ENCODE peak calls at places on chromosomes 2 and 18, in nine cellular contexts. One of them, this sample, is unnamed.

GRCh38 chr2:225428360-225428759 is 28.9 kb downstream of the NYAP2 start:
- DNase-seq in mammary epithelial cell: no peak
- DNase-seq in upper lobe of right lung: no peak
- DNase-seq in GM23248: no peak
- DNase-seq in A673: no peak
- DNase-seq in neural progenitor cell: no peak
- DNase-seq in fibroblast of pulmonary artery: no peak
- DNase-seq in Karpas-422: no peak
- DNase-seq in WERI-Rb-1: no peak
- DNase-seq in this sample: no peak

GRCh38 chr2:202109737-202110184 is 36.7 kb downstream of the KIAA2012 start:
- DNase-seq in WERI-Rb-1: no peak
- DNase-seq in fibroblast of pulmonary artery: peak
- DNase-seq in upper lobe of right lung: no peak
- DNase-seq in mammary epithelial cell: no peak
- DNase-seq in A673: peak
- DNase-seq in neural progenitor cell: peak
- DNase-seq in GM23248: peak
- DNase-seq in Karpas-422: no peak
- DNase-seq in this sample: no peak

GRCh38 chr2:144780983-144781382 is 261.1 kb upstream of the ZEB2 start:
- DNase-seq in GM23248: peak
- DNase-seq in Karpas-422: peak
- DNase-seq in WERI-Rb-1: no peak
- DNase-seq in fibroblast of pulmonary artery: no peak
- DNase-seq in mammary epithelial cell: no peak
- DNase-seq in upper lobe of right lung: no peak
- DNase-seq in A673: no peak
- DNase-seq in neural progenitor cell: no peak
- DNase-seq in this sample: no peak

GRCh38 chr2:1613731-1614354 is 130.5 kb downstream of the PXDN start:
- DNase-seq in Karpas-422: no peak
- DNase-seq in upper lobe of right lung: peak
- DNase-seq in mammary epithelial cell: peak
- DNase-seq in fibroblast of pulmonary artery: peak
- DNase-seq in WERI-Rb-1: no peak
- DNase-seq in A673: peak
- DNase-seq in neural progenitor cell: no peak
- DNase-seq in GM23248: peak
- DNase-seq in this sample: no peak

GRCh38 chr2:43609304-43609883 is 13.6 kb upstream of the THADA start:
- DNase-seq in mammary epithelial cell: peak
- DNase-seq in A673: peak
- DNase-seq in neural progenitor cell: peak
- DNase-seq in fibroblast of pulmonary artery: peak
- DNase-seq in upper lobe of right lung: no peak
- DNase-seq in WERI-Rb-1: peak
- DNase-seq in GM23248: peak
- DNase-seq in Karpas-422: peak
- DNase-seq in this sample: no peak

GRCh38 chr2:199310654-199311275 is 147.0 kb downstream of the SATB2 start:
- DNase-seq in WERI-Rb-1: peak
- DNase-seq in GM23248: no peak
- DNase-seq in A673: no peak
- DNase-seq in mammary epithelial cell: no peak
- DNase-seq in fibroblast of pulmonary artery: no peak
- DNase-seq in neural progenitor cell: no peak
- DNase-seq in Karpas-422: no peak
- DNase-seq in upper lobe of right lung: no peak
- DNase-seq in this sample: no peak

GRCh38 chr2:206245178-206245778 is 29.2 kb upstream of the ZDBF2 start:
- DNase-seq in WERI-Rb-1: no peak
- DNase-seq in Karpas-422: peak
- DNase-seq in A673: no peak
- DNase-seq in GM23248: no peak
- DNase-seq in neural progenitor cell: no peak
- DNase-seq in upper lobe of right lung: no peak
- DNase-seq in fibroblast of pulmonary artery: no peak
- DNase-seq in mammary epithelial cell: no peak
- DNase-seq in this sample: no peak

GRCh38 chr2:31384771-31385276 is 29.7 kb downstream of the XDH start:
- DNase-seq in WERI-Rb-1: no peak
- DNase-seq in upper lobe of right lung: no peak
- DNase-seq in mammary epithelial cell: peak
- DNase-seq in fibroblast of pulmonary artery: peak
- DNase-seq in A673: no peak
- DNase-seq in Karpas-422: no peak
- DNase-seq in neural progenitor cell: no peak
- DNase-seq in GM23248: peak
- DNase-seq in this sample: no peak

GRCh38 chr2:173750332-173750731 is 214.8 kb downstream of the SP3 start:
- DNase-seq in WERI-Rb-1: peak
- DNase-seq in fibroblast of pulmonary artery: peak
- DNase-seq in GM23248: peak
- DNase-seq in neural progenitor cell: peak
- DNase-seq in upper lobe of right lung: no peak
- DNase-seq in mammary epithelial cell: no peak
- DNase-seq in Karpas-422: no peak
- DNase-seq in A673: peak
- DNase-seq in this sample: no peak

GRCh38 chr18:34993289-34993688 is 47.9 kb upstream of the MAPRE2 start:
- DNase-seq in A673: no peak
- DNase-seq in neural progenitor cell: no peak
- DNase-seq in mammary epithelial cell: peak
- DNase-seq in GM23248: no peak
- DNase-seq in upper lobe of right lung: no peak
- DNase-seq in Karpas-422: peak
- DNase-seq in fibroblast of pulmonary artery: no peak
- DNase-seq in WERI-Rb-1: no peak
- DNase-seq in this sample: no peak

GRCh38 chr2:98470851-98471255 is 26.2 kb downstream of the INPP4A start:
- DNase-seq in Karpas-422: no peak
- DNase-seq in A673: no peak
- DNase-seq in mammary epithelial cell: no peak
- DNase-seq in fibroblast of pulmonary artery: no peak
- DNase-seq in neural progenitor cell: no peak
- DNase-seq in GM23248: no peak
- DNase-seq in WERI-Rb-1: no peak
- DNase-seq in upper lobe of right lung: no peak
- DNase-seq in this sample: no peak

GRCh38 chr18:8348051-8348450 is 261.2 kb upstream of the RAB12 start:
- DNase-seq in mammary epithelial cell: no peak
- DNase-seq in GM23248: no peak
- DNase-seq in fibroblast of pulmonary artery: no peak
- DNase-seq in Karpas-422: no peak
- DNase-seq in WERI-Rb-1: no peak
- DNase-seq in A673: no peak
- DNase-seq in upper lobe of right lung: no peak
- DNase-seq in neural progenitor cell: no peak
- DNase-seq in this sample: no peak

GRCh38 chr2:234290671-234291070 is 206.2 kb downstream of the ARL4C start:
- DNase-seq in Karpas-422: no peak
- DNase-seq in mammary epithelial cell: no peak
- DNase-seq in upper lobe of right lung: no peak
- DNase-seq in neural progenitor cell: no peak
- DNase-seq in GM23248: no peak
- DNase-seq in fibroblast of pulmonary artery: no peak
- DNase-seq in A673: no peak
- DNase-seq in WERI-Rb-1: no peak
- DNase-seq in this sample: peak

GRCh38 chr18:31626409-31626808 is 34.7 kb downstream of the TTR start:
- DNase-seq in GM23248: no peak
- DNase-seq in WERI-Rb-1: no peak
- DNase-seq in mammary epithelial cell: no peak
- DNase-seq in upper lobe of right lung: no peak
- DNase-seq in fibroblast of pulmonary artery: no peak
- DNase-seq in A673: no peak
- DNase-seq in neural progenitor cell: no peak
- DNase-seq in Karpas-422: peak
- DNase-seq in this sample: no peak

DNA sequence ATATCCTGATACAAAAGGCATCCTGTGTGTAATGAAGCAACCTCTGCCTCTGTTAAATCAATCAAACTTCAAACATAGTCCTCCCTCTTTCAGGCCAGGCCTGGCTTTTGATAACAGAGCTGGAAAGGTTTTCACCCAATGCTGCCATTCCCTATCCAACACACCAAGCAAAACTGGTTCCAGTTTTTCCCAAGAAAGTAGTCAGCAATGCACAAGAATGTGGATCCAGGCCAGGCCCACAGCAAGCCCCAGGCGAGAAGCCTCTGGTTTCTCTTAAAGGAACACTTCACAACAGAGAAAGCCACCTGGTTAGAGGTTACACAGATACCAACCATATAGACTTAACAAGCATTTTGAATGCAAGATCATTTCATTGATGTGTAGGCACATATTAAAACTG is 49.2 kb upstream of the CCDC150 start:
- DNase-seq in Karpas-422: no peak
- DNase-seq in fibroblast of pulmonary artery: no peak
- DNase-seq in mammary epithelial cell: no peak
- DNase-seq in A673: no peak
- DNase-seq in WERI-Rb-1: no peak
- DNase-seq in neural progenitor cell: no peak
- DNase-seq in GM23248: peak
- DNase-seq in upper lobe of right lung: no peak
- DNase-seq in this sample: no peak
- H3K4me3 ChIP-seq in Karpas-422: no peak
- H3K4me3 ChIP-seq in fibroblast of pulmonary artery: no peak
- H3K4me3 ChIP-seq in mammary epithelial cell: no peak
- H3K4me3 ChIP-seq in A673: no peak
- H3K4me3 ChIP-seq in WERI-Rb-1: no peak
- H3K4me3 ChIP-seq in neural progenitor cell: no peak
- H3K4me3 ChIP-seq in GM23248: no peak
- H3K4me3 ChIP-seq in upper lobe of right lung: no peak
- H3K4me3 ChIP-seq in this sample: no peak

GRCh38 chr2:48107326-48107925 is 201.1 kb upstream of the FBXO11 start:
- DNase-seq in upper lobe of right lung: no peak
- DNase-seq in A673: peak
- DNase-seq in neural progenitor cell: no peak
- DNase-seq in Karpas-422: no peak
- DNase-seq in fibroblast of pulmonary artery: peak
- DNase-seq in mammary epithelial cell: peak
- DNase-seq in GM23248: peak
- DNase-seq in WERI-Rb-1: no peak
- DNase-seq in this sample: no peak
- H3K4me3 ChIP-seq in upper lobe of right lung: peak
- H3K4me3 ChIP-seq in A673: no peak
- H3K4me3 ChIP-seq in neural progenitor cell: no peak
- H3K4me3 ChIP-seq in Karpas-422: no peak
- H3K4me3 ChIP-seq in fibroblast of pulmonary artery: no peak
- H3K4me3 ChIP-seq in mammary epithelial cell: no peak
- H3K4me3 ChIP-seq in GM23248: peak
- H3K4me3 ChIP-seq in WERI-Rb-1: no peak
- H3K4me3 ChIP-seq in this sample: no peak

GRCh38 chr2:30267161-30267568 is 35.8 kb downstream of the LBH start:
- DNase-seq in WERI-Rb-1: peak
- DNase-seq in Karpas-422: no peak
- DNase-seq in upper lobe of right lung: no peak
- DNase-seq in neural progenitor cell: no peak
- DNase-seq in A673: no peak
- DNase-seq in mammary epithelial cell: no peak
- DNase-seq in GM23248: no peak
- DNase-seq in fibroblast of pulmonary artery: no peak
- DNase-seq in this sample: no peak

GRCh38 chr2:30267576-30267975 is 36.2 kb downstream of the LBH start:
- DNase-seq in upper lobe of right lung: no peak
- DNase-seq in WERI-Rb-1: no peak
- DNase-seq in A673: no peak
- DNase-seq in fibroblast of pulmonary artery: no peak
- DNase-seq in neural progenitor cell: no peak
- DNase-seq in GM23248: no peak
- DNase-seq in Karpas-422: no peak
- DNase-seq in mammary epithelial cell: no peak
- DNase-seq in this sample: no peak

GRCh38 chr2:30266051-30266621 is 34.8 kb downstream of the LBH start:
- DNase-seq in neural progenitor cell: no peak
- DNase-seq in Karpas-422: no peak
- DNase-seq in fibroblast of pulmonary artery: no peak
- DNase-seq in upper lobe of right lung: no peak
- DNase-seq in GM23248: peak
- DNase-seq in WERI-Rb-1: no peak
- DNase-seq in mammary epithelial cell: no peak
- DNase-seq in A673: no peak
- DNase-seq in this sample: peak

GRCh38 chr2:30265441-30266015 is 34.2 kb downstream of the LBH start:
- DNase-seq in WERI-Rb-1: no peak
- DNase-seq in neural progenitor cell: no peak
- DNase-seq in mammary epithelial cell: peak
- DNase-seq in GM23248: peak
- DNase-seq in A673: no peak
- DNase-seq in fibroblast of pulmonary artery: peak
- DNase-seq in upper lobe of right lung: no peak
- DNase-seq in Karpas-422: no peak
- DNase-seq in this sample: no peak

GRCh38 chr2:30266705-30267104 is 35.4 kb downstream of the LBH start:
- DNase-seq in A673: no peak
- DNase-seq in upper lobe of right lung: no peak
- DNase-seq in GM23248: no peak
- DNase-seq in Karpas-422: no peak
- DNase-seq in mammary epithelial cell: no peak
- DNase-seq in WERI-Rb-1: no peak
- DNase-seq in neural progenitor cell: no peak
- DNase-seq in fibroblast of pulmonary artery: no peak
- DNase-seq in this sample: no peak
- H3K4me3 ChIP-seq in A673: no peak
- H3K4me3 ChIP-seq in upper lobe of right lung: no peak
- H3K4me3 ChIP-seq in GM23248: no peak
- H3K4me3 ChIP-seq in Karpas-422: no peak
- H3K4me3 ChIP-seq in mammary epithelial cell: no peak
- H3K4me3 ChIP-seq in WERI-Rb-1: no peak
- H3K4me3 ChIP-seq in neural progenitor cell: no peak
- H3K4me3 ChIP-seq in fibroblast of pulmonary artery: no peak
- H3K4me3 ChIP-seq in this sample: peak

GRCh38 chr2:216041438-216041837 is 28.1 kb upstream of the MREG start:
- DNase-seq in upper lobe of right lung: no peak
- DNase-seq in Karpas-422: no peak
- DNase-seq in fibroblast of pulmonary artery: no peak
- DNase-seq in WERI-Rb-1: no peak
- DNase-seq in mammary epithelial cell: no peak
- DNase-seq in neural progenitor cell: no peak
- DNase-seq in A673: no peak
- DNase-seq in GM23248: no peak
- DNase-seq in this sample: no peak

GRCh38 chr2:216047417-216047816 is 34.1 kb upstream of the MREG start:
- DNase-seq in upper lobe of right lung: no peak
- DNase-seq in Karpas-422: no peak
- DNase-seq in GM23248: no peak
- DNase-seq in fibroblast of pulmonary artery: no peak
- DNase-seq in WERI-Rb-1: no peak
- DNase-seq in neural progenitor cell: no peak
- DNase-seq in mammary epithelial cell: no peak
- DNase-seq in A673: no peak
- DNase-seq in this sample: no peak

GRCh38 chr2:216049452-216049851 is 32.2 kb downstream of the PECR start:
- DNase-seq in WERI-Rb-1: no peak
- DNase-seq in upper lobe of right lung: no peak
- DNase-seq in Karpas-422: no peak
- DNase-seq in mammary epithelial cell: no peak
- DNase-seq in neural progenitor cell: no peak
- DNase-seq in fibroblast of pulmonary artery: no peak
- DNase-seq in GM23248: no peak
- DNase-seq in A673: no peak
- DNase-seq in this sample: no peak

GRCh38 chr2:216043949-216044348 is 30.6 kb upstream of the MREG start:
- DNase-seq in WERI-Rb-1: no peak
- DNase-seq in A673: no peak
- DNase-seq in mammary epithelial cell: no peak
- DNase-seq in upper lobe of right lung: no peak
- DNase-seq in Karpas-422: no peak
- DNase-seq in GM23248: no peak
- DNase-seq in fibroblast of pulmonary artery: no peak
- DNase-seq in neural progenitor cell: no peak
- DNase-seq in this sample: no peak

GRCh38 chr2:216044883-216045499 is 31.6 kb upstream of the MREG start:
- DNase-seq in Karpas-422: no peak
- DNase-seq in WERI-Rb-1: no peak
- DNase-seq in A673: no peak
- DNase-seq in neural progenitor cell: no peak
- DNase-seq in GM23248: no peak
- DNase-seq in fibroblast of pulmonary artery: no peak
- DNase-seq in upper lobe of right lung: no peak
- DNase-seq in mammary epithelial cell: no peak
- DNase-seq in this sample: no peak
- H3K4me3 ChIP-seq in Karpas-422: no peak
- H3K4me3 ChIP-seq in WERI-Rb-1: no peak
- H3K4me3 ChIP-seq in A673: no peak
- H3K4me3 ChIP-seq in neural progenitor cell: no peak
- H3K4me3 ChIP-seq in GM23248: no peak
- H3K4me3 ChIP-seq in fibroblast of pulmonary artery: no peak
- H3K4me3 ChIP-seq in upper lobe of right lung: no peak
- H3K4me3 ChIP-seq in mammary epithelial cell: no peak
- H3K4me3 ChIP-seq in this sample: no peak

This sample was measured in CD8-positive, alpha-beta T cell.